ENCODE peak calls at places on chromosome 12, in six cellular contexts. V, A, S, K, X and Z are unnamed samples.

GRCh38 chr12:11482955-11483354 is 87.6 kb upstream of the PRB2 start:
- DNase-seq in S (no peak), A (no peak), K (peak), X (peak), V (peak), Z (no peak)

GRCh38 chr12:51183816-51184215 is 10.9 kb upstream of the TFCP2 start:
- DNase-seq in K (no peak), S (peak), A (no peak), V (peak), X (peak), Z (no peak)

GRCh38 chr12:6307521-6307920 is 3.0 kb upstream of the PLEKHG6 start:
- DNase-seq in A (no peak), S (no peak), X (no peak), K (no peak), V (no peak), Z (no peak)

GRCh38 chr12:55847603-55848329 is 5.0 kb upstream of the MMP19 start:
- DNase-seq in K (no peak), S (peak), A (no peak), X (peak), V (peak), Z (no peak)

GRCh38 chr12:113805673-113806072 is 160.5 kb downstream of the RBM19 start:
- DNase-seq in V (no peak), A (no peak), X (no peak), S (no peak), K (no peak), Z (no peak)

GRCh38 chr12:110537605-110538409 is 35.7 kb downstream of the RAD9B start:
- DNase-seq in S (no peak), X (no peak), A (no peak), V (no peak), K (no peak), Z (no peak)

GRCh38 chr12:62654558-62655241 is 188.1 kb downstream of the MON2 start:
- DNase-seq in A (no peak), X (no peak), V (no peak), S (no peak), K (no peak), Z (no peak)

GRCh38 chr12:6250343-6250742 is 50.1 kb downstream of the CD9 start:
- DNase-seq in V (peak), K (no peak), A (no peak), X (no peak), S (peak), Z (peak)

GRCh38 chr12:10612110-10612509 is 1.3 kb downstream of the MAGOHB start:
- DNase-seq in S (no peak), K (no peak), X (no peak), A (no peak), V (no peak), Z (no peak)

GRCh38 chr12:105294886-105295479 is 35.5 kb upstream of the C12orf75 start:
- DNase-seq in X (no peak), V (no peak), A (no peak), K (no peak), S (no peak), Z (no peak)

GRCh38 chr12:27081668-27082091 is 698 bp downstream of the C12orf71 start:
- DNase-seq in V (peak), S (no peak), X (peak), A (no peak), K (no peak), Z (peak)

GRCh38 chr12:70719084-70719483 is 81.9 kb upstream of the PTPRB start:
- DNase-seq in V (no peak), K (no peak), S (no peak), X (no peak), A (no peak), Z (no peak)

GRCh38 chr12:79900951-79901350 is 33.9 kb downstream of the PPP1R12A start:
- DNase-seq in X (no peak), K (no peak), A (no peak), S (no peak), V (no peak), Z (no peak)

GRCh38 chr12:15936751-15937150 is 25.6 kb downstream of the DERA start:
- DNase-seq in X (no peak), A (no peak), S (no peak), V (no peak), K (no peak), Z (no peak)

GRCh38 chr12:55073043-55074022 is 52.9 kb upstream of the OR9K2 start:
- DNase-seq in A (peak), V (peak), K (peak), X (peak), S (peak), Z (peak)

GRCh38 chr12:39723831-39724230 is 104.2 kb upstream of the ABCD2 start:
- DNase-seq in K (no peak), S (no peak), X (peak), A (no peak), V (peak), Z (no peak)

GRCh38 chr12:62719027-62719426 is 215.9 kb downstream of the PPM1H start:
- DNase-seq in K (no peak), V (no peak), A (no peak), S (no peak), X (no peak), Z (no peak)

GRCh38 chr12:66398931-66399625 is 96.8 kb downstream of the HELB start:
- DNase-seq in V (peak), A (no peak), X (peak), S (no peak), K (peak), Z (no peak)

GRCh38 chr12:100823988-100824387 is 29.4 kb downstream of the ANO4 start:
- DNase-seq in S (no peak), K (no peak), V (peak), X (peak), A (peak), Z (no peak)

GRCh38 chr12:38689704-38690103 is 215.7 kb downstream of the CPNE8 start:
- DNase-seq in A (no peak), K (no peak), S (no peak), X (peak), V (peak), Z (no peak)

GRCh38 chr12:120652671-120653435 is 12.4 kb downstream of the CABP1 start:
- DNase-seq in A (no peak), K (no peak), X (no peak), S (no peak), V (no peak), Z (no peak)

GRCh38 chr12:128583453-128583852 is 240.3 kb downstream of the SLC15A4 start:
- DNase-seq in A (no peak), V (no peak), K (no peak), S (peak), X (no peak), Z (peak)

GRCh38 chr12:68833508-68833907 is 25.5 kb downstream of the MDM2 start:
- DNase-seq in A (no peak), V (no peak), K (no peak), X (no peak), S (no peak), Z (no peak)

GRCh38 chr12:46071335-46071734 is 81.0 kb upstream of the SCAF11 start:
- DNase-seq in A (no peak), S (no peak), K (peak), X (peak), V (peak), Z (no peak)

GRCh38 chr12:21599143-21599999 is 5.3 kb downstream of the GYS2 start:
- DNase-seq in A (no peak), X (no peak), S (no peak), V (no peak), K (no peak), Z (no peak)

GRCh38 chr12:67486671-67487070 is 161.9 kb upstream of the DYRK2 start:
- DNase-seq in X (no peak), K (no peak), V (no peak), A (no peak), S (no peak), Z (no peak)

GRCh38 chr12:52772727-52773126 is 4.4 kb downstream of the KRT76 start:
- DNase-seq in X (no peak), V (no peak), A (no peak), S (no peak), K (no peak), Z (no peak)

GRCh38 chr12:13044002-13044858 is at the start of gene FAM234B:
- DNase-seq in A (peak), X (peak), S (peak), V (peak), K (peak), Z (peak)

GRCh38 chr12:38872181-38872580 is 33.2 kb downstream of the CPNE8 start:
- DNase-seq in A (no peak), X (no peak), K (no peak), V (no peak), S (peak), Z (no peak)

DNA sequence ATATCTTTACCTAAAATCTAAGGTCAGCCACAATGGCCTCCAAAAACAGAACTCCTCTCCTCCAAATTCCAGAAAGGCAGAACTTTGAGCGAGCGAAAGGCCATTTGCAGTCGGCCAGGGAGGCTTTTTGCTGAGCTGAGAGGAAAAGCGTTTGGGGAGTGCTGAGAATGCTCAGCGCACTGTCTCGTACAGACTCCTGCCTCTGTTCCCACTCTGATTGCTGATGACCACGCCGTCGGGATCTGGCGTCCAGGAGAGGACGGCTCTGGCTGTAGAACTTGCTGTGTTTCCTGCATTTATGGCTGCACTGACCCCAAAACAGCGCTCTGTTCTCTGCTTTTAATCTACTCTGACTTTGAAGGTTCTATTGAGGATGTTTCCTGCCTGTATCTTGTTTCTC is 82.5 kb upstream of the WSCD2 start:
- DNase-seq in X (no peak), S (no peak), K (no peak), A (no peak), V (peak), Z (no peak)
- H3K4me3 ChIP-seq in X (no peak), S (no peak), K (peak), A (no peak), V (peak), Z (no peak)

GRCh38 chr12:132281021-132281420 is 48.4 kb downstream of the GALNT9 start:
- DNase-seq in X (no peak), S (no peak), A (no peak), K (no peak), V (peak), Z (no peak)
- TF ChIP-seq EZH2phosphoT487 in X (no peak), S (no peak), A (no peak), K (no peak), V (no peak), Z (no peak)

DNA sequence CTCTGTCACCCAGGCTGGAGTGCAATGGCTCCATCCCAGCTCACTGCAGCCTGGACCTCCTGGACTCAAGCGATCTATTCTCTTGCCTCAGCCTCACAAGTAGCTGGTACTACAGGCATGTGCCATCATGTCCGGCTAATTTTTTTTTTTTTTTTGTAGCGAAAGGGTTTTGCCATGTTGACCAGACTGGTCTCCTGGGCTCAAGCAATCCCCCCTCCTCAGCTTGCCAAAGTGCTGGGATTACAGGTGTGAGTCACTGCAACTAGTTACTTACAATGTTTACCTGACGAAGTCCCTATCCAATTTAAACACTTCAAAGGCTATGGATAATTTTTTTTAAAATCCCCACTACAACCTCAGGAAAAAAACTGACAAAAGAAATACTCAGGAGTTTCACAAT is 1.8 kb downstream of the KRR1 start:
- DNase-seq in S (no peak), A (no peak), K (no peak), V (no peak), X (no peak), Z (no peak)
- H3K9ac ChIP-seq in S (peak), A (peak), K (no peak), V (peak), X (no peak), Z (no peak)

DNA sequence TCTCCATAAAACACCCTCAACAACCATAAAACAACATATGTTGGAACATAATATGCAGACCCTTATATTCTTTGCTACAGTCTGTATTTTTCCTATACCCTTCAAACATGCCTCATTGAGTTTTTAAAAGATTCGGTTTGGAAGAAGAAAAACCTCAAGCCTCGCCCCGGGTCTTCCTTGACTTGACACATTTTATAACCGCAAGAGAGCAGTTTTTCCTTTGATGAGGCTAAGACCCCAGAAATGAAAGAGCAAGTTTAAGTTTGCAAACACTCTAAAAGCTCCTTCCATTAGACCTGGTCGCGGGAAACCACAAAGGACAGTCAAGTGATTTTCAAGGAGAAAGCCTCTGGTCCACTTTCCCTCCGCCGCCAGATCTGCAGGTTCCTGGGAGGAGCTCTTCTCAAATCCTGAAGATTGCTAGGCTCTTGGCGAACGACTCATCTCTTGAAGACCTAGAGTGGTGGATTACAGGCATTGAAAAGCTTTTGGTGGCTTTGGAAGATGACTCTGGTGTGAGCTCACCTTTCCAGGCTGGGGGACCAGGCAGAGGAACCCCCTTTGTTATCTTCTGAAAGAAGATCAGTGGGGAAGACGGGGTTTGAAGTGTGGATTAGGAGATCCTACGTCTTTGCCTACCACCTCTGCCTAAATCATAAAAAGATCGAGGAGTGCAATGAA is at the start of gene ASCL4:
- DNase-seq in K (no peak), X (no peak), S (no peak), A (no peak), V (no peak), Z (peak)
- H3K4me3 ChIP-seq in K (no peak), X (no peak), S (peak), A (no peak), V (no peak), Z (peak)

DNA sequence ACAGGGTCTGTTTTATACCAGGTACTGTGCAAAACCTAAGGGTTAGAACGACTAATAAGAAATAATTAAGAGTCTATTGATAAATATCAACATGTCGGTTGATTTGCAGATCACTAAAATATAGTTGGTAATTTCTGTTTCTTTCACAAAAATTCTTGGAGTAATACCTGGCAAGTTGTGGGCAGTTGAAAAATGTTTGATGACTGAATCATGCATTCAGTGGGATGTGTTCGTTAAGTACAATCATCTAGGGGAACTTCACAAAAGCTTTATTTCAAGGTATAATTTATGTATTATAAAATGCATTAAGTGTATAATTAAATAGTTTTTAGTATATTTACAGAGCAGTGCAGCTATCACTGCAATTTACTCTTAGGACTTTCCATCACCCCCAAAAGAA is 120.0 kb downstream of the KCNA5 start:
- DNase-seq in K (no peak), V (peak), S (no peak), A (no peak), X (no peak), Z (no peak)
- TF ChIP-seq EZH2phosphoT487 in K (no peak), V (no peak), S (no peak), A (no peak), X (no peak), Z (no peak)

DNA sequence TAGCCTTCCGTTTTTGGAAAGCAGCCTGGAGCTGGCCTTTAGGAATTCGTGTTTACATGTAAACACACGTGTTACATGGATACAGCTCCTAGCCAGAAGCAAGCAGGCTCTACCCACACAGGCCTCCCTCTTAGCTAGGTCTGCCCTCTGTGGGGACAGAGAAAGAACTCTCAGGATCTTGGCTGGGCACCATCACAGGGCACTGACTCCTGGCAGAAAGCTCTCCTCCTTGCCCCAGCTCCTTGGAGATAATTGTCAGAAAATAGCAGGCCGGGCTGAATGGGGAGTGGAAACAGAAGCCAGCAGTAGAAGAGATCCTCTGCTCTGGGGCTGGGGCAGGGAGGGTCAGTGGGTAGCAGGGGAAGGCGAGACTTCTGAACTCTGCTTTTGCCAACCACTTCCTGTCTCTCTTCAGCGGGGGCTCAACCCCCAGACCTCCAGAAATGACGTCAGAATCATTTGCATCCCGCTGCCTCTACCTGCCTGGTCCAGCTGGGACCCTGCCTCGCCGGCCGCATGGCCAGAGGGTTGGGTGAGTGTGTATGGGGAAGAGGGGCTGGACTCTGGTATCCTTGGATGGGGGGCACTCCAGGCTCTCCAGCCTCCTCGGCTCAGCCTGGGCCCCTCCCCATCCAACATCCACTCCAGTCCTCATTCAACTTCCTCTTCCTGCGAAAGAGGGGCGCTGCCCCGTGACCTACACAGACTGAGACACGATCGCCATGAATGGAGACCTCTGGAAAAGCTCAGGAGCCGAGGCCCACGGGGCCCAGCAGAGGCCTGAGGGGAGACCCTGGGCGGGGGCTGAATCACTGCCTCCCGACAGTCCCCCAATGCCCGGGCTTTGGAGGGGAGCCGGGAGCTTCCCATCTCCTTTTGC is 650 bp upstream of the HOXC4 start:
- DNase-seq in K (no peak), A (no peak), S (peak), X (no peak), V (peak), Z (no peak)
- H3K9ac ChIP-seq in K (no peak), A (no peak), S (peak), X (no peak), V (peak), Z (no peak)